ENCODE peak calls at places on chromosome 11, in four cellular contexts. A is H1, H is K562, M is HepG2. V is an unnamed sample.

GRCh38 chr11:129376658-129377341 is 1.2 kb downstream of the BARX2 start:
- DNase-seq in A (no peak), H (no peak), M (no peak), V (no peak)

GRCh38 chr11:8102296-8102915 is 21.4 kb downstream of the TUB start:
- DNase-seq in A (no peak), H (no peak), M (no peak), V (no peak)

GRCh38 chr11:19455731-19456130 is 215.0 kb upstream of the E2F8 start:
- DNase-seq in A (no peak), H (no peak), M (no peak), V (no peak)

GRCh38 chr11:120854988-120855387 is 168.9 kb upstream of the TBCEL start:
- DNase-seq in A (no peak), H (no peak), M (no peak), V (no peak)

GRCh38 chr11:29190313-29190712 is 826.5 kb downstream of the KCNA4 start:
- DNase-seq in A (no peak), H (no peak), M (no peak), V (no peak)

GRCh38 chr11:130606181-130606580 is 157.7 kb downstream of the ADAMTS15 start:
- DNase-seq in A (no peak), H (no peak), M (no peak), V (no peak)

GRCh38 chr11:22510741-22511140 is 114.9 kb downstream of the FANCF start:
- DNase-seq in A (no peak), H (no peak), M (no peak), V (no peak)

GRCh38 chr11:43693069-43693468 is 12.5 kb downstream of the HSD17B12 start:
- DNase-seq in A (no peak), H (no peak), M (no peak), V (no peak)

GRCh38 chr11:36265793-36266628 is 23.2 kb downstream of the COMMD9 start:
- DNase-seq in A (peak), H (peak), M (peak), V (peak)

GRCh38 chr11:127224276-127224675 is 223.7 kb upstream of the KIRREL3 start:
- DNase-seq in A (no peak), H (no peak), M (no peak), V (no peak)

GRCh38 chr11:119709638-119710346 is 19.2 kb downstream of the NECTIN1 start:
- DNase-seq in A (no peak), H (peak), M (no peak), V (no peak)

GRCh38 chr11:2474059-2474901 is 29.5 kb downstream of the KCNQ1 start:
- DNase-seq in A (no peak), H (no peak), M (no peak), V (no peak)

GRCh38 chr11:86804871-86805415 is 4.6 kb downstream of the PRSS23 start:
- DNase-seq in A (no peak), H (no peak), M (no peak), V (no peak)

GRCh38 chr11:112612283-112612849 is 348.9 kb upstream of the NCAM1 start:
- DNase-seq in A (no peak), H (no peak), M (no peak), V (no peak)

GRCh38 chr11:16977136-16978020 is 36.8 kb downstream of the PLEKHA7 start:
- DNase-seq in A (no peak), H (no peak), M (no peak), V (no peak)

GRCh38 chr11:11163256-11163655 is 189.8 kb downstream of the CSNK2A3 start:
- DNase-seq in A (no peak), H (peak), M (peak), V (no peak)

GRCh38 chr11:114131366-114131963 is 72.0 kb downstream of the ZBTB16 start:
- DNase-seq in A (no peak), H (no peak), M (no peak), V (peak)

GRCh38 chr11:27166130-27166529 is 125.5 kb downstream of the BBOX1 start:
- DNase-seq in A (no peak), H (no peak), M (no peak), V (no peak)

GRCh38 chr11:21144556-21144955 is 475.2 kb downstream of the NELL1 start:
- DNase-seq in A (no peak), H (no peak), M (no peak), V (no peak)

GRCh38 chr11:133742388-133742787 is 102.9 kb downstream of the SPATA19 start:
- DNase-seq in A (no peak), H (no peak), M (no peak), V (no peak)

DNA sequence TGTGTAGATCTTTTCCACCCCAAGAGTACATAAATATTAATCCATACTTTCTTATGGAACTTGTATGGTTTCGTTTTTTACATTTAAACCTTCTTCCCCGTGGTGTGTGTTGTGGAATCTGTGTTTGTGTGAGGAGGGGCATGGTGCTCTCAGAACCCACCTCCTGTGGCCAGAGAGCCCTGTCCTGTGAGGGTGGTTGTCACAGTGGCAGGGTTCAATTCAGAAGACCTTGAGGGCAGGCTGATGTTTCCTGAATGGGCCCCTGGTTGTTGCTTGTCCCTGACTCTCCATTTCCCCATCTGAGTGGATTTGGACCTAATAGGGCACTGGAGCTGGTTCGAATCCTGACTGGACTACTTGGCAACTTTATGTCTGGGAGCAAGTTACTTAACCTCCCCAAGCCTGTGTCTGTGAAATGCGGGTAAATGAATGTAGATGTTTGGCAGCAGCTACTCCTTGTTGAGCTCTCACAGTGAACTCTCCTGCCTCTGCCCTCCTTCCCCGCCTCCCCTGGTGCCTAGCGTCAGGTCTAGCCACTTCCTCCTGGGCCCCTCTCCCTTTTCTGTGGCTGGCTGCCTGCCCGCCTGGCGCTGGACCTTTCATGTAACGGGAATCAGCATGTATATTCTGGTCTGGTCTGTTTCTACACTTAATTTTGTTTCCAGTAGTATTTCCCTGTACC is 7.3 kb downstream of the NEAT1 start:
- DNase-seq in A (no peak), H (peak), M (no peak), V (peak)
- TF ChIP-seq POLR2AphosphoS5 in A (no peak), H (peak), M (peak), V (peak)

GRCh38 chr11:14677146-14677545 is 33.5 kb downstream of the PDE3B start:
- DNase-seq in A (no peak), H (no peak), M (no peak), V (no peak)
- TF ChIP-seq JUN in A (no peak), H (no peak), M (no peak), V (no peak)

DNA sequence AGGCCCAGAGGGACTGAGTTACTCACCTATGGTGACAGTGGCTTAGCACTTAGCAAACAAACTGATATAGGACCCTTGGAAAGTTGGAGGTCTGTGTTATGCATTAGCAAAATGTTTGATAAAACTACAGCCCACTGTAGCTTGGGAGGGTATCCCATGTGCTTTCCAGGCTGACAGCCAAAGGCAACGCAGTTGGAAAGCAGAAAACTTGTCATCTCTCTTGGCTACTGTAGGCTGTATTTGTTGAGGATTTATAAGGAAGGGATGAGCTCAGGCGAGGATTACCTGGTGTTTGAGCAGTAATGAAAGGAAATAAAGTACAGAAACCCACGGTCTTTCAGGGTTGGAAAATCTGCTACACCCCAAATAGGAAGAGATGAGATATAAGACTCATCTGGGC is 23.8 kb downstream of the SDHAF2 start:
- DNase-seq in A (no peak), H (no peak), M (no peak), V (no peak)
- H3K9ac ChIP-seq in A (no peak), H (no peak), M (no peak), V (no peak)

GRCh38 chr11:123152951-123153350 is 42.1 kb downstream of the CLMP start:
- DNase-seq in A (no peak), H (no peak), M (no peak), V (no peak)
- TF ChIP-seq POLR2AphosphoS5 in A (no peak), H (no peak), M (no peak), V (no peak)